ENCODE peak calls at places on chromosomes 1 and 21, in eight cellular contexts. D, N, R, F, B, P, V and J are unnamed samples.

GRCh38 chr1:150545486-150546032 is 3.6 kb upstream of the ADAMTSL4 start:
- DNase-seq in F (no peak), N (no peak), R (no peak), V (no peak), D (no peak), B (no peak), P (no peak), J (no peak)

GRCh38 chr1:175376194-175376593 is 183.6 kb upstream of the KIAA0040 start:
- DNase-seq in N (no peak), D (peak; percentile 16), F (no peak), B (no peak), V (no peak), P (peak; percentile 30), R (no peak), J (no peak)

GRCh38 chr1:163202833-163203451 is at the start of gene RGS5:
- DNase-seq in V (no peak), F (no peak), D (peak; percentile 67), R (no peak), N (no peak), P (no peak), B (no peak), J (no peak)

GRCh38 chr1:225469051-225469450 is 41.2 kb upstream of the LBR start:
- DNase-seq in R (no peak), D (no peak), V (no peak), F (no peak), P (no peak), N (no peak), B (no peak), J (no peak)

GRCh38 chr1:36971832-36972231 is 62.5 kb downstream of the GRIK3 start:
- DNase-seq in N (no peak), V (no peak), R (no peak), P (no peak), B (no peak), F (peak; percentile 64), D (no peak), J (no peak)

GRCh38 chr1:208243522-208243850 is 698 bp downstream of the PLXNA2 start:
- DNase-seq in F (no peak), N (no peak), B (no peak), V (no peak), R (no peak), P (no peak), D (no peak), J (no peak)

GRCh38 chr1:190320952-190321351 is 156.7 kb downstream of the BRINP3 start:
- DNase-seq in F (peak; percentile 26), R (no peak), D (peak; percentile 68), B (peak; percentile 49), V (peak; percentile 14), P (peak; percentile 56), N (no peak), J (no peak)

GRCh38 chr1:5667513-5668325 is 324.5 kb downstream of the NPHP4 start:
- DNase-seq in B (no peak), F (no peak), V (no peak), D (no peak), N (no peak), P (no peak), R (no peak), J (no peak)

GRCh38 chr1:84363019-84363418 is 35.3 kb upstream of the DNASE2B start:
- DNase-seq in R (no peak), B (no peak), D (no peak), N (no peak), F (peak; percentile 33), P (no peak), V (no peak), J (no peak)

GRCh38 chr1:153386500-153386901 is 4.4 kb downstream of the S100A8 start:
- DNase-seq in P (no peak), V (no peak), B (no peak), D (no peak), N (no peak), F (no peak), R (no peak), J (no peak)

GRCh38 chr1:156506450-156506849 is 5.9 kb upstream of the MEF2D start:
- DNase-seq in N (no peak), P (no peak), F (no peak), D (no peak), R (no peak), B (no peak), V (no peak), J (no peak)

GRCh38 chr1:31036749-31037500 is 28.6 kb downstream of the PUM1 start:
- DNase-seq in N (no peak), R (no peak), D (no peak), B (no peak), V (peak; percentile 24), P (no peak), F (no peak), J (no peak)

GRCh38 chr1:169941982-169942830 is 48.5 kb upstream of the SCYL3 start:
- DNase-seq in F (no peak), V (no peak), D (peak; percentile 19), P (no peak), R (no peak), B (no peak), N (no peak), J (no peak)

GRCh38 chr1:25017436-25018109 is 87.5 kb upstream of the RUNX3 start:
- DNase-seq in D (peak; percentile 72), N (no peak), F (no peak), P (peak; percentile 39), V (peak; percentile 15), B (no peak), R (no peak), J (no peak)

GRCh38 chr21:28636988-28637691 is 355.5 kb downstream of the LTN1 start:
- DNase-seq in P (peak; percentile 71), D (peak; percentile 82), V (peak; percentile 84), R (no peak), B (peak; percentile 31), F (no peak), N (no peak), J (no peak)

GRCh38 chr1:110604586-110605148 is 1.5 kb downstream of the KCNA2 start:
- DNase-seq in P (no peak), F (no peak), R (no peak), V (no peak), D (no peak), N (no peak), B (no peak), J (no peak)

GRCh38 chr1:12572506-12572905 is 45.5 kb downstream of the DHRS3 start:
- DNase-seq in P (no peak), N (no peak), R (no peak), V (peak; percentile 63), F (no peak), D (peak; percentile 72), B (no peak), J (no peak)

GRCh38 chr1:179879797-179880196 is 2.2 kb upstream of the TOR1AIP2 start:
- DNase-seq in V (no peak), B (no peak), D (no peak), N (no peak), F (no peak), R (no peak), P (no peak), J (no peak)

GRCh38 chr1:150578278-150579109 is 916 bp downstream of the MCL1 start:
- DNase-seq in R (no peak), V (peak; percentile 81), P (peak; percentile 86), B (peak; percentile 88), D (peak; percentile 92), F (peak; percentile 47), N (no peak), J (no peak)

GRCh38 chr1:111707906-111708305 is 31.3 kb downstream of the INKA2 start:
- DNase-seq in P (no peak), N (no peak), V (no peak), D (no peak), F (no peak), B (no peak), R (no peak), J (no peak)

GRCh38 chr1:9784508-9785133 is 39.1 kb downstream of the CLSTN1 start:
- DNase-seq in D (peak; percentile 74), F (peak; percentile 57), P (peak; percentile 34), V (peak; percentile 51), N (no peak), B (peak; percentile 45), R (peak; percentile 31), J (no peak)

GRCh38 chr1:1144122-1144842 is 28.4 kb upstream of the C1orf159 start:
- DNase-seq in D (no peak), B (no peak), V (no peak), P (no peak), F (peak; percentile 90), R (no peak), N (no peak), J (no peak)

GRCh38 chr1:236845830-236846229 is 50.7 kb downstream of the MTR start:
- DNase-seq in D (no peak), N (no peak), P (no peak), B (no peak), F (no peak), V (no peak), R (no peak), J (no peak)

GRCh38 chr1:44644806-44645205 is 29.5 kb downstream of the TMEM53 start:
- DNase-seq in V (no peak), R (no peak), P (no peak), D (no peak), F (no peak), B (no peak), N (no peak), J (no peak)

GRCh38 chr1:2135425-2135824 is 59.1 kb downstream of the FAAP20 start:
- DNase-seq in D (peak; percentile 91), R (no peak), V (no peak), F (no peak), N (no peak), B (peak; percentile 47), P (no peak), J (peak; percentile 86)

GRCh38 chr1:214165850-214166374 is 115.0 kb upstream of the SMYD2 start:
- DNase-seq in B (no peak), D (no peak), N (no peak), P (no peak), V (no peak), F (peak; percentile 58), R (no peak), J (no peak)

GRCh38 chr21:45276620-45277019 is 11.1 kb downstream of the POFUT2 start:
- DNase-seq in B (no peak), P (no peak), D (no peak), R (no peak), N (no peak), V (no peak), F (no peak), J (peak; percentile 58)

GRCh38 chr1:45442272-45442671 is 48.7 kb downstream of the TESK2 start:
- DNase-seq in F (no peak), V (no peak), P (no peak), D (peak; percentile 57), N (no peak), B (no peak), R (no peak), J (no peak)

GRCh38 chr1:46394872-46395465 is 852 bp downstream of the FAAH start:
- DNase-seq in R (no peak), F (no peak), B (no peak), P (no peak), V (no peak), D (peak; percentile 12), N (no peak), J (no peak)

GRCh38 chr1:201122321-201123017 is 4.5 kb downstream of the ASCL5 start:
- DNase-seq in V (no peak), N (no peak), B (no peak), R (no peak), D (no peak), P (no peak), F (no peak), J (no peak)

GRCh38 chr1:84253891-84254290 is 47.6 kb upstream of the SAMD13 start:
- DNase-seq in P (peak; percentile 96), B (peak; percentile 57), N (peak; percentile 58), V (peak; percentile 87), F (no peak), R (no peak), D (peak; percentile 79), J (no peak)

GRCh38 chr1:198220428-198220827 is 63.6 kb downstream of the NEK7 start:
- DNase-seq in N (no peak), F (no peak), V (peak; percentile 62), B (peak; percentile 70), P (peak; percentile 77), R (no peak), D (peak; percentile 92), J (no peak)

GRCh38 chr1:16013220-16013907 is 4.5 kb downstream of the HSPB7 start:
- DNase-seq in F (no peak), D (peak; percentile 72), N (no peak), V (peak; percentile 25), R (no peak), B (peak; percentile 40), P (no peak), J (no peak)

GRCh38 chr1:174114788-174115448 is 44.4 kb upstream of the RABGAP1L start:
- DNase-seq in F (peak; percentile 38), R (no peak), V (peak; percentile 54), N (no peak), B (peak; percentile 9), P (peak; percentile 74), D (peak; percentile 58), J (no peak)